ENCODE peak calls at places on chromosomes 4 and X, in eight cellular contexts. L is hepatocyte, F is HCT116, I is GM23248, T is GM23338, V is PC-3, U is SK-N-SH, Y is MM.1S. Q is an unnamed sample. For H3K9me2, the result is how much of the 10 kb centered on the place peaks cover.

GRCh38 chrX:56232221-56233082 is at the start of gene KLF8:
- DNase-seq in L (peak), F (peak), I (peak), T (peak), V (no peak), U (no peak), Y (no peak), Q (no peak)

GRCh38 chr4:2259541-2260267 is 2.2 kb downstream of the MXD4 start:
- DNase-seq in L (no peak), F (no peak), I (no peak), T (no peak), V (no peak), U (no peak), Y (no peak), Q (no peak)

GRCh38 chr4:86453044-86453501 is 93.2 kb upstream of the MAPK10 start:
- DNase-seq in L (peak), F (no peak), I (no peak), T (no peak), V (peak), U (no peak), Y (no peak), Q (no peak)

GRCh38 chr4:98645527-98645926 is 12.9 kb downstream of the TSPAN5 start:
- DNase-seq in L (no peak), F (no peak), I (no peak), T (no peak), V (no peak), U (no peak), Y (no peak), Q (no peak)

GRCh38 chr4:2281575-2282343 is 19.9 kb upstream of the MXD4 start:
- DNase-seq in L (no peak), F (no peak), I (no peak), T (no peak), V (no peak), U (no peak), Y (peak), Q (peak)

GRCh38 chr4:146343199-146343598 is 128.9 kb downstream of the REELD1 start:
- DNase-seq in L (no peak), F (no peak), I (no peak), T (no peak), V (no peak), U (no peak), Y (no peak), Q (no peak)

GRCh38 chrX:103629295-103630170 is 758 bp downstream of the TCEAL1 start:
- DNase-seq in L (peak), F (no peak), I (peak), T (peak), V (peak), U (peak), Y (no peak), Q (peak)

GRCh38 chrX:51192104-51192503 is 140.5 kb upstream of the NUDT10 start:
- DNase-seq in L (no peak), F (no peak), I (no peak), T (peak), V (no peak), U (no peak), Y (no peak), Q (no peak)

GRCh38 chr4:146485968-146486367 is 35.8 kb downstream of the SLC10A7 start:
- DNase-seq in L (no peak), F (no peak), I (no peak), T (no peak), V (no peak), U (no peak), Y (no peak), Q (no peak)

GRCh38 chr4:3784469-3785291 is 18.5 kb downstream of the ADRA2C start:
- DNase-seq in L (peak), F (no peak), I (no peak), T (no peak), V (no peak), U (no peak), Y (no peak), Q (no peak)

GRCh38 chr4:3781193-3781886 is 15.2 kb downstream of the ADRA2C start:
- DNase-seq in L (no peak), F (peak), I (peak), T (peak), V (no peak), U (peak), Y (no peak), Q (peak)

GRCh38 chr4:3783691-3784306 is 17.6 kb downstream of the ADRA2C start:
- DNase-seq in L (peak), F (no peak), I (peak), T (peak), V (peak), U (no peak), Y (no peak), Q (no peak)

GRCh38 chr4:3780347-3781171 is 14.4 kb downstream of the ADRA2C start:
- DNase-seq in L (peak), F (no peak), I (no peak), T (no peak), V (no peak), U (peak), Y (no peak), Q (no peak)

GRCh38 chr4:3781997-3782930 is 16.1 kb downstream of the ADRA2C start:
- DNase-seq in L (peak), F (no peak), I (no peak), T (no peak), V (no peak), U (no peak), Y (no peak), Q (no peak)
- H3K4me3 ChIP-seq in L (no peak), F (no peak), I (no peak), T (no peak), V (no peak), U (no peak), Y (no peak), Q (no peak)

GRCh38 chr4:138007572-138007971 is 234.6 kb downstream of the SLC7A11 start:
- DNase-seq in L (no peak), F (peak), I (peak), T (peak), V (peak), U (peak), Y (no peak), Q (no peak)
- TF ChIP-seq EZH2phosphoT487 in L (no peak), F (no peak), I (no peak), T (no peak), V (no peak), U (no peak), Y (no peak), Q (no peak)

DNA sequence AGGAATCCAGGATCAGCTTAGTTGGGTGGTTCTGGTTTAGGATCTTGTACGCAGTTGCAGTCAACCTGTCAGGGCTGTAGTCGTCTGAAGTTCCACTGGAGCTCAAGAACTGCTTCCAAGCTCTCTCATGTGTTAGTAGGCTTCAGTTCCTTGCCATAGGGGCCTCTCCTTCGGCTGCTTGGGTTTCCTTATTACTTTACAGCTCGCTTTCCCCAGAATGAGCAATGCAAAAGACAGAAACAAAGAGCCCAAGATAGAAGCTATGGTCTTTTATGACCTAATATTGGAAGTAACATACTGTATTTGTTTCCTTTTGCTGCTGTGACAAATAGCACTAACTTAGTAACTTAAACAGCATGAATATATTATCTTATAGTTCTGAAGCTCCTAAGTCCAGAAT is 51.7 kb downstream of the TIGD2 start:
- DNase-seq in L (no peak), F (no peak), I (no peak), T (no peak), V (no peak), U (no peak), Y (no peak), Q (no peak)
- H3K9me2 ChIP-seq in L (under half), F (under half), I (under half), T (under half), V (under half), U (under half), Y (under half), Q (under half)

GRCh38 chr4:105598787-105599186 is 46.4 kb downstream of the ARHGEF38 start:
- DNase-seq in L (peak), F (no peak), I (peak), T (no peak), V (peak), U (no peak), Y (no peak), Q (no peak)

GRCh38 chr4:105598044-105598443 is 45.6 kb downstream of the ARHGEF38 start:
- DNase-seq in L (no peak), F (no peak), I (no peak), T (no peak), V (no peak), U (no peak), Y (no peak), Q (no peak)

GRCh38 chr4:105600951-105601350 is 48.5 kb downstream of the ARHGEF38 start:
- DNase-seq in L (no peak), F (no peak), I (no peak), T (no peak), V (no peak), U (no peak), Y (no peak), Q (no peak)

GRCh38 chr4:105600256-105600655 is 47.8 kb downstream of the ARHGEF38 start:
- DNase-seq in L (no peak), F (no peak), I (no peak), T (no peak), V (no peak), U (no peak), Y (no peak), Q (no peak)

GRCh38 chr4:105599475-105599874 is 47.1 kb downstream of the ARHGEF38 start:
- DNase-seq in L (no peak), F (no peak), I (no peak), T (no peak), V (no peak), U (no peak), Y (no peak), Q (no peak)
- H3K4me3 ChIP-seq in L (no peak), F (no peak), I (no peak), T (no peak), V (no peak), U (no peak), Y (no peak), Q (no peak)

GRCh38 chrX:20221902-20222301 is 44.8 kb downstream of the RPS6KA3 start:
- DNase-seq in L (peak), F (no peak), I (peak), T (no peak), V (peak), U (no peak), Y (no peak), Q (no peak)
- TF ChIP-seq EZH2phosphoT487 in L (no peak), F (no peak), I (no peak), T (no peak), V (no peak), U (no peak), Y (no peak), Q (no peak)

GRCh38 chrX:101417190-101417589 is 9.2 kb downstream of the HNRNPH2 start:
- DNase-seq in L (no peak), F (no peak), I (no peak), T (no peak), V (no peak), U (no peak), Y (no peak), Q (no peak)
- H3K9me2 ChIP-seq in L (under half), F (under half), I (under half), T (under half), V (under half), U (under half), Y (under half), Q (under half)

DNA sequence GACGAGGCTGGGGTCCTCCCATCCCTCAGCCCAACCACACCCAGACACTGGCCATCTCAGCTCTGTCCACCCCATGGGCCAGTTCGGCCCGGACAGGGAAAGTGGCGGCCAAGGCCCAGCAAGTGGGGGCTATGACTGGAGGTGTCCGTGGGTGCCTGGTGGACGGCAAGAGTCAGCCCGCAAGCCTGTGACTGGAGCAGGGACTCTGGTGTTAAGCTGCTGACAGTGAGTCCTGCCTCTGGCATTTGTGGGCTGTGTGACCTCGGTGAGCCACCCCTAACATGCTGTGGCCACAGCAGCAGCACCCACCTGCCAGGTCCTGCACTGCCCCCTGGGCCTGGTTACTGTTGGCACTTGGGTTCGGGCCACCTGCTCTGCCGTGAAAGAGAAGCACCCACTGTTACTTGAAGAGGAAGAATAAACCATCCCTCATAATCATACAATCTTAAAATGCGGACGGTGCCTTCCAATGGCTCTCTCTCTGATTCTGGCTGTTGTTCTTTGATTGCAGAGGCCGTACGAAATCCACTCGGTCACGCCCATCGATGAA is 252.0 kb downstream of the EVC2 start:
- DNase-seq in L (no peak), F (no peak), I (no peak), T (no peak), V (no peak), U (no peak), Y (no peak), Q (no peak)
- H3K4me3 ChIP-seq in L (no peak), F (no peak), I (no peak), T (no peak), V (no peak), U (no peak), Y (no peak), Q (no peak)

GRCh38 chr4:133162941-133163340 is 13.8 kb downstream of the PCDH10 start:
- DNase-seq in L (no peak), F (no peak), I (no peak), T (peak), V (no peak), U (no peak), Y (no peak), Q (no peak)
- TF ChIP-seq EZH2phosphoT487 in L (no peak), F (no peak), I (no peak), T (no peak), V (no peak), U (no peak), Y (no peak), Q (no peak)

GRCh38 chrX:40402771-40403533 is 177.8 kb upstream of the ATP6AP2 start:
- DNase-seq in L (peak), F (no peak), I (peak), T (no peak), V (peak), U (no peak), Y (no peak), Q (no peak)
- H3K9me2 ChIP-seq in L (under half), F (under half), I (under half), T (under half), V (under half), U (under half), Y (under half), Q (under half)